ENCODE peak calls at places on chromosomes 13 and 19, in four cellular contexts. J is lung, A is osteoblast, W is fibroblast of lung. T is an unnamed sample.

GRCh38 chr13:93635687-93636086 is 409.1 kb downstream of the GPC6 start:
- DNase-seq in A (peak; percentile 58), W (peak; percentile 59), J (no peak), T (no peak)

GRCh38 chr13:32376642-32377418 is 51.1 kb downstream of the N4BP2L1 start:
- DNase-seq in W (no peak), J (no peak), A (no peak), T (no peak)

GRCh38 chr13:40292536-40292935 is 373.9 kb downstream of the FOXO1 start:
- DNase-seq in A (no peak), J (no peak), W (no peak), T (no peak)

GRCh38 chr13:64928704-64929499 is 2301.2 kb downstream of the PCDH9 start:
- DNase-seq in J (no peak), A (no peak), W (peak; percentile 69), T (peak; percentile 44)

GRCh38 chr19:43639507-43640423 is at the start of gene CADM4:
- DNase-seq in W (no peak), A (peak; percentile 69), J (no peak), T (peak; percentile 56)

GRCh38 chr13:59874973-59875372 is 288.8 kb downstream of the DIAPH3 start:
- DNase-seq in A (no peak), J (no peak), W (no peak), T (no peak)

GRCh38 chr13:46160474-46161066 is 21.4 kb downstream of the LCP1 start:
- DNase-seq in J (no peak), W (peak; percentile 72), A (peak; percentile 95), T (no peak)

GRCh38 chr19:6220385-6221191 is 59.2 kb downstream of the MLLT1 start:
- DNase-seq in W (peak; percentile 72), A (peak; percentile 99), J (peak; percentile 60), T (no peak)

GRCh38 chr13:24146961-24147569 is 13.5 kb upstream of the SPATA13 start:
- DNase-seq in W (no peak), J (no peak), A (no peak), T (no peak)

GRCh38 chr19:28170066-28170465 is 1042.9 kb downstream of the UQCRFS1 start:
- DNase-seq in A (no peak), J (no peak), W (no peak), T (no peak)
- H3K4me3 ChIP-seq in A (no peak overlapping the region), J (no peak overlapping the region), W (no peak overlapping the region), T (no peak overlapping the region)

DNA sequence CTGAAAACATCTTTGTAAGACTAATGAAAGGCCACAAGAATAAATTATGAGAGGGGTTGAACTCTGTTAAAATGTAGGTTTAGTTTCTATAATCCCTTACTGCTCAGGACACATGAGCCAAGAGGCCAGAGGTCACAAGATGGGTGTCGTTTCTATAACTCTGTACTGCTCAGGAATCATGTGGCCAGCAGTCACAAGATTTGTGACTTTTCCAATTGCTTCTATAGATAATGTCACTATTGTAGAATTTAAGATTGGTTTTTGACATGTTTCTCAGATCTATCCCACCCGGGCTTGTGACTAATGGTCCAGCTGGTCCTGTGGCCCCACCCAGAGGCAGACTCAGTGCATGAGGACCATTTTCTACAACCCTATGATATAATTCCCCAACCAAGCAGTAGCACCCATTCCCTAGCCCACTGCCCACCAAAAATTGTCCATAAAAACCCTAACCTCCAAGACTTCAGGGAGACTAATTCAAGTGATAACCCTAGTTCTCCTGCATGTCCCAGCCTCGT is 662.0 kb upstream of the KLF12 start:
- DNase-seq in J (no peak), W (peak; percentile 10), A (peak; percentile 5), T (no peak)
- TF ChIP-seq CTCF in J (no peak), W (no peak), A (no peak), T (no peak)

DNA sequence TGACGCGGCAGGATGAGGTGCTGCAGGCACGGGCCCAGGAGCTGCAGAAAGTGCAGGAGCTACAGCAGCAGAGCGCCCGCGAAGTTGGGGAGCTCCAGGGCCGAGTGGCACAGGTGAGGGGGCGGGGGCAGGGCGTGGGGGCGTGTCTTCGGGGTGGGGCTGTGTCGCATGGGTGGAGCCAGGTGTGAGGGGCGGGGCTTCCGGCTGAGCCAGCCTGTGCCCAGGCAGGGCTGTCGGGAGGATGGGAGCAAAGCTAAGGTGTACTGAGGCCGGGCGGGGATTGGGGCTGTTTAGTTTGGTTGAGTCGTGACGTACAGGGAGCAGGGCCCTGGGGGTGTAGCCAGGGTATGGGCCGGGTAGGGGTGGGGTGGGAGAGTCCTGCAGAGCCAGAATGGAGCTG is 62.3 kb downstream of the KCNC3 start:
- DNase-seq in J (no peak), W (no peak), A (peak; percentile 25), T (no peak)
- H3K4me3 ChIP-seq in J (no peak overlapping the region), W (no peak overlapping the region), A (no peak overlapping the region), T (no peak overlapping the region)

DNA sequence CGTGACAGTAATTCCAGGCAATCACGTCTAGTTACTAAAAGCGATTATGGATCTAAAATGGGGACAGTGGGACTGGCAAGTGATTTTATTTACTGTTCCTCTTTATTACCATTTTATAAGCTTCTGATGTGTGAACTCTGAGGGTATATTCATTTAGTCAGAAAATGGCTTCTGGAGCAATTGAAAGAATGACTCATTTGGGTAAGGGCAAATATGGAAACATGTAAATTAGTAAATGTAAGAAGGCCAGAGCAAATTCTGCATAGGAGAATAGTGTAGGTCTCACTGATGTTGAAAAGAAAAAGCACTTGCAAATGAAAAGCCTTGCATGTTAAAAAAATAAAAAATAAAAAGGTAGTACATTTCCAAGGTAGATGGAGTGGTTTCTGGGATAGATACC is 262.2 kb downstream of the KLF5 start:
- DNase-seq in A (no peak), J (no peak), W (no peak), T (no peak)
- TF ChIP-seq CTCF in A (no peak), J (no peak), W (no peak), T (no peak)

DNA sequence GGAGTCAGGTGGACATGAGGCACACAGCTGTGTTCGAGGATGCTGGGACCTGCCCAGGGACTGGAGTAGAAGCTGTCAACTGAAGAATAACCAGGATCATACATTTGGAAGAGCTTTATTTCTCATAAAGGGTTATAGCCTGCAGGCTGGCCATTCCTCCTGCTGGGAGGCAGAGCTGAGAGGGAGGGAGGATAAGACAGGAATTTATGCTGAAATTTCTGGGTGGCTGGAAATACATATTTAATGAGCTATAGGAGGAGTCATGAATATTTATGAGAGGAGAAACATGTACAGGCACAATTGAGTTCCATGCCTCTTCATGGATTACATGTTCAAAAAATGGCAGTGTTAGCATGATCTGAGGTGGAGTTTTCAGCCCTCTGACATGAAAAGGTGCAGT is 151.9 kb downstream of the SHISA2 start:
- DNase-seq in J (no peak), A (no peak), W (no peak), T (no peak)
- H3K4me3 ChIP-seq in J (no peak overlapping the region), A (no peak overlapping the region), W (no peak overlapping the region), T (no peak overlapping the region)

GRCh38 chr13:34620073-34620858 is 321.8 kb upstream of the NBEA start:
- DNase-seq in A (no peak), J (no peak), W (no peak), T (no peak)
- TF ChIP-seq CTCF in A (no peak), J (no peak), W (no peak), T (no peak)

T was measured in PC-9.